ENCODE peak calls at places on chromosome 1, in five cellular contexts. One of them, this sample, is unnamed. For H3K79me2, the result is how much of the 10 kb centered on the place peaks cover.

GRCh38 chr1:13682443-13682842 is 17.5 kb upstream of the PRDM2 start:
- DNase-seq in endothelial cell of umbilical vein: no peak
- DNase-seq in HepG2: no peak
- DNase-seq in SK-N-SH: no peak
- DNase-seq in neural progenitor cell: no peak
- DNase-seq in this sample: no peak

GRCh38 chr1:74534241-74534640 is 21.8 kb upstream of the LRRC53 start:
- DNase-seq in endothelial cell of umbilical vein: no peak
- DNase-seq in HepG2: no peak
- DNase-seq in SK-N-SH: no peak
- DNase-seq in neural progenitor cell: no peak
- DNase-seq in this sample: no peak

GRCh38 chr1:3954391-3955160 is 54.5 kb upstream of the C1orf174 start:
- DNase-seq in endothelial cell of umbilical vein: no peak
- DNase-seq in HepG2: no peak
- DNase-seq in SK-N-SH: no peak
- DNase-seq in neural progenitor cell: peak
- DNase-seq in this sample: no peak

GRCh38 chr1:43994794-43995790 is 3.7 kb downstream of the CCDC24 start:
- DNase-seq in endothelial cell of umbilical vein: no peak
- DNase-seq in HepG2: peak
- DNase-seq in SK-N-SH: peak
- DNase-seq in neural progenitor cell: peak
- DNase-seq in this sample: no peak

GRCh38 chr1:179867493-179868330 is 9.9 kb downstream of the TOR1AIP2 start:
- DNase-seq in endothelial cell of umbilical vein: peak
- DNase-seq in HepG2: peak
- DNase-seq in SK-N-SH: peak
- DNase-seq in neural progenitor cell: peak
- DNase-seq in this sample: peak

GRCh38 chr1:156910309-156910782 is 10.1 kb upstream of the LRRC71 start:
- DNase-seq in endothelial cell of umbilical vein: no peak
- DNase-seq in HepG2: peak
- DNase-seq in SK-N-SH: peak
- DNase-seq in neural progenitor cell: peak
- DNase-seq in this sample: no peak

GRCh38 chr1:36172983-36173382 is 17.0 kb downstream of the MAP7D1 start:
- DNase-seq in endothelial cell of umbilical vein: peak
- DNase-seq in HepG2: no peak
- DNase-seq in SK-N-SH: no peak
- DNase-seq in neural progenitor cell: no peak
- DNase-seq in this sample: no peak

GRCh38 chr1:97832490-97832889 is 88.3 kb downstream of the DPYD start:
- DNase-seq in endothelial cell of umbilical vein: no peak
- DNase-seq in HepG2: no peak
- DNase-seq in SK-N-SH: no peak
- DNase-seq in neural progenitor cell: no peak
- DNase-seq in this sample: peak

GRCh38 chr1:85584264-85584781 is 3.8 kb downstream of the CCN1 start:
- DNase-seq in endothelial cell of umbilical vein: peak
- DNase-seq in HepG2: peak
- DNase-seq in SK-N-SH: no peak
- DNase-seq in neural progenitor cell: peak
- DNase-seq in this sample: peak

GRCh38 chr1:91866425-91866824 is 19.5 kb downstream of the TGFBR3 start:
- DNase-seq in endothelial cell of umbilical vein: no peak
- DNase-seq in HepG2: no peak
- DNase-seq in SK-N-SH: no peak
- DNase-seq in neural progenitor cell: no peak
- DNase-seq in this sample: no peak

GRCh38 chr1:150574260-150575071 is 4.9 kb downstream of the MCL1 start:
- DNase-seq in endothelial cell of umbilical vein: no peak
- DNase-seq in HepG2: no peak
- DNase-seq in SK-N-SH: no peak
- DNase-seq in neural progenitor cell: no peak
- DNase-seq in this sample: no peak

GRCh38 chr1:180929389-180929788 is 16.7 kb downstream of the KIAA1614 start:
- DNase-seq in endothelial cell of umbilical vein: no peak
- DNase-seq in HepG2: peak
- DNase-seq in SK-N-SH: no peak
- DNase-seq in neural progenitor cell: no peak
- DNase-seq in this sample: no peak

GRCh38 chr1:243980471-243980870 is 70.6 kb upstream of the ZBTB18 start:
- DNase-seq in endothelial cell of umbilical vein: no peak
- DNase-seq in HepG2: no peak
- DNase-seq in SK-N-SH: no peak
- DNase-seq in neural progenitor cell: no peak
- DNase-seq in this sample: no peak

GRCh38 chr1:234509457-234510328 is 30.7 kb upstream of the TARBP1 start:
- DNase-seq in endothelial cell of umbilical vein: no peak
- DNase-seq in HepG2: no peak
- DNase-seq in SK-N-SH: no peak
- DNase-seq in neural progenitor cell: no peak
- DNase-seq in this sample: peak

GRCh38 chr1:228275435-228276342 is 67.8 kb downstream of the OBSCN start:
- DNase-seq in endothelial cell of umbilical vein: peak
- DNase-seq in HepG2: no peak
- DNase-seq in SK-N-SH: peak
- DNase-seq in neural progenitor cell: peak
- DNase-seq in this sample: peak

GRCh38 chr1:17601643-17602382 is 62.3 kb downstream of the ARHGEF10L start:
- DNase-seq in endothelial cell of umbilical vein: no peak
- DNase-seq in HepG2: no peak
- DNase-seq in SK-N-SH: no peak
- DNase-seq in neural progenitor cell: peak
- DNase-seq in this sample: no peak

GRCh38 chr1:10109372-10109771 is 76.6 kb downstream of the UBE4B start:
- DNase-seq in endothelial cell of umbilical vein: no peak
- DNase-seq in HepG2: no peak
- DNase-seq in SK-N-SH: no peak
- DNase-seq in neural progenitor cell: no peak
- DNase-seq in this sample: no peak

GRCh38 chr1:31418626-31419025 is 5.6 kb downstream of the SERINC2 start:
- DNase-seq in endothelial cell of umbilical vein: no peak
- DNase-seq in HepG2: no peak
- DNase-seq in SK-N-SH: no peak
- DNase-seq in neural progenitor cell: no peak
- DNase-seq in this sample: no peak

GRCh38 chr1:203335503-203335902 is 15.4 kb downstream of the FMOD start:
- DNase-seq in endothelial cell of umbilical vein: no peak
- DNase-seq in HepG2: no peak
- DNase-seq in SK-N-SH: no peak
- DNase-seq in neural progenitor cell: no peak
- DNase-seq in this sample: no peak
- H3K9ac ChIP-seq in endothelial cell of umbilical vein: no peak
- H3K9ac ChIP-seq in HepG2: no peak
- H3K9ac ChIP-seq in SK-N-SH: no peak
- H3K9ac ChIP-seq in neural progenitor cell: no peak
- H3K9ac ChIP-seq in this sample: no peak

GRCh38 chr1:199220046-199220445 is 581.2 kb downstream of the PTPRC start:
- DNase-seq in endothelial cell of umbilical vein: no peak
- DNase-seq in HepG2: no peak
- DNase-seq in SK-N-SH: no peak
- DNase-seq in neural progenitor cell: no peak
- DNase-seq in this sample: no peak

GRCh38 chr1:199221371-199222150 is 582.7 kb downstream of the PTPRC start:
- DNase-seq in endothelial cell of umbilical vein: no peak
- DNase-seq in HepG2: no peak
- DNase-seq in SK-N-SH: no peak
- DNase-seq in neural progenitor cell: no peak
- DNase-seq in this sample: no peak

GRCh38 chr1:199223936-199224335 is 585.1 kb downstream of the PTPRC start:
- DNase-seq in endothelial cell of umbilical vein: no peak
- DNase-seq in HepG2: no peak
- DNase-seq in SK-N-SH: no peak
- DNase-seq in neural progenitor cell: no peak
- DNase-seq in this sample: no peak

GRCh38 chr1:199218065-199218464 is 579.2 kb downstream of the PTPRC start:
- DNase-seq in endothelial cell of umbilical vein: no peak
- DNase-seq in HepG2: no peak
- DNase-seq in SK-N-SH: no peak
- DNase-seq in neural progenitor cell: peak
- DNase-seq in this sample: no peak

DNA sequence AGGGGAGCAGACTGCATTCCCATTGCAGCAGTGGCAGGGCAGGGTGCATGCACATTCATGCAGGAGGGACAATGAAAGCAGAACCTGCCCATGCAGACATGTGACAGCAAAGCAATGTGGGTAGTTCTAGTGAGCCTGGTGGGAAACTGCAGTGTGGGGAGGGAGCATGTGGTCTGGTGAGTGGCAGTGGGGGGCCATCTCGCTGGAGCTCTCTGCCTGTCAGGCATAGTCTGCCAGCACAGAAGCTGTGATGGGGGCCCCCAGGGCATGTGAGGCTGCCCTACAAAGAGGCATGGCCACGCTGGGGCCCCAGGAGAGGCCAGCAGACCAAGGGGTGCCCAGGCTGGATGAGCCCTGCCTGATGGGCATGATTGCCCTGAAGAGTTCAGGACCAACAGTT is 579.7 kb downstream of the PTPRC start:
- DNase-seq in endothelial cell of umbilical vein: no peak
- DNase-seq in HepG2: no peak
- DNase-seq in SK-N-SH: no peak
- DNase-seq in neural progenitor cell: no peak
- DNase-seq in this sample: no peak
- TF ChIP-seq CTCF in endothelial cell of umbilical vein: no peak
- TF ChIP-seq CTCF in HepG2: no peak
- TF ChIP-seq CTCF in SK-N-SH: no peak
- TF ChIP-seq CTCF in neural progenitor cell: no peak
- TF ChIP-seq CTCF in this sample: no peak

DNA sequence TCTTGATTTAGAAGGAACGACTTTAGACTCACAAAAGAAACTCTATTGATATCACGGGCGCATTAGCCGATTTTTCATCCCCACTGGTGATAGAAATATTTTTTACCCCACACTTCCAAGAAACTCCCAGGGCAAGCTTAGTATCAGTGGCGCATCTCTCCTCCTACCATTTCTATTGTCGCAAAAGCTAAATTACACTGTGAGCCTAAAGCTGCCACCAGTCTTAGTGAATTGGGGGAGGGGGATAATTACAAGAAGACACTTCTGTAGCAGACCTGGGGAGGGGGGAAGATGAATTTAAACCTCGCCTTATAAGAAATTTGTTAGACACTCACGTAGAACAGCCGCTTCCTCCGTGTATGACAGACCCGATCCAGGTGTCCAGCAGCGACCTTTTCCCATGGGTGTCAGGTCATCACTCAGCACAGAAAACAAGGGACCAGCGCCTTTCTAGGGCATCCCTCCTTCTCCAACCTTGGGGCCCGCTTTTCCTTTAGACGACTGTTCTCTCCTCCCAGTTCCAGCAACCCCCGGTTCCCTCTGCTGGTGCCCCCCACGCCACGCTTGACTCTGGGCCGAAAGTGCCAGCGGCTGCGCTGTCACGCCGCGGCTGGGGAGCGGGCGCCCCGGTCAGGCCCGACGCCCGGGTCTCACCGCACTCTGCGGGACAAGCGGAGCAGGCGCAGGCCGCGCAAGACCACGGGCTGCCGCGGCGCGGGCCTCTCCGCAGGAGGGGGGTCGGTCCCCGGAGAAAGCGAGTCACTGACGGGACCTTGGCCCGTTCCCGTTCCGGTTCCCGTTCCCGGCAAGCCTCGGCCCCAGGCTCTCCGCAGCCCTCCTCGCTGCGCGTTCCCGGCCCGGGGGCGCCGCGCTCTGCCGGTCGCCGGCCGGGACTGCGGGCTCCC is 797 bp downstream of the PHC2 start:
- DNase-seq in endothelial cell of umbilical vein: peak
- DNase-seq in HepG2: no peak
- DNase-seq in SK-N-SH: no peak
- DNase-seq in neural progenitor cell: peak
- DNase-seq in this sample: peak
- H3K79me2 ChIP-seq in endothelial cell of umbilical vein: under half
- H3K79me2 ChIP-seq in HepG2: under half
- H3K79me2 ChIP-seq in SK-N-SH: under half
- H3K79me2 ChIP-seq in neural progenitor cell: under half
- H3K79me2 ChIP-seq in this sample: under half

GRCh38 chr1:108583757-108584156 is 23.9 kb downstream of the EEIG2 start:
- DNase-seq in endothelial cell of umbilical vein: no peak
- DNase-seq in HepG2: no peak
- DNase-seq in SK-N-SH: no peak
- DNase-seq in neural progenitor cell: no peak
- DNase-seq in this sample: no peak

GRCh38 chr1:108585343-108585742 is 25.4 kb downstream of the EEIG2 start:
- DNase-seq in endothelial cell of umbilical vein: peak
- DNase-seq in HepG2: no peak
- DNase-seq in SK-N-SH: no peak
- DNase-seq in neural progenitor cell: no peak
- DNase-seq in this sample: no peak

GRCh38 chr1:108590436-108590835 is 30.5 kb downstream of the EEIG2 start:
- DNase-seq in endothelial cell of umbilical vein: peak
- DNase-seq in HepG2: no peak
- DNase-seq in SK-N-SH: no peak
- DNase-seq in neural progenitor cell: no peak
- DNase-seq in this sample: peak

GRCh38 chr1:108584320-108584968 is 24.5 kb downstream of the EEIG2 start:
- DNase-seq in endothelial cell of umbilical vein: peak
- DNase-seq in HepG2: peak
- DNase-seq in SK-N-SH: no peak
- DNase-seq in neural progenitor cell: no peak
- DNase-seq in this sample: no peak
- H3K9ac ChIP-seq in endothelial cell of umbilical vein: peak
- H3K9ac ChIP-seq in HepG2: no peak
- H3K9ac ChIP-seq in SK-N-SH: no peak
- H3K9ac ChIP-seq in neural progenitor cell: no peak
- H3K9ac ChIP-seq in this sample: no peak

This sample was measured in fibroblast of lung.